ENCODE peak calls at places on chromosomes 6 and 20, in nine cellular contexts. R, W, P, X, E, C, Q, G and B are unnamed samples.

GRCh38 chr20:48338717-48339116 is 489.1 kb downstream of the PREX1 start:
- DNase-seq in R (no peak), W (no peak), P (no peak), X (no peak), E (peak; percentile 77), C (no peak), Q (no peak), G (no peak), B (no peak)

GRCh38 chr20:47785321-47785899 is at the start of gene SULF2:
- DNase-seq in R (peak; percentile 65), W (no peak), P (no peak), X (peak; percentile 51), E (peak; percentile 32), C (peak; percentile 76), Q (no peak), G (peak; percentile 83), B (peak; percentile 63)

GRCh38 chr6:154448448-154449096 is 61.9 kb downstream of the CNKSR3 start:
- DNase-seq in R (no peak), W (peak; percentile 87), P (no peak), X (no peak), E (peak; percentile 83), C (peak; percentile 30), Q (peak; percentile 52), G (no peak), B (no peak)

GRCh38 chr20:19973920-19974620 is 43.1 kb upstream of the NAA20 start:
- DNase-seq in R (peak; percentile 63), W (peak; percentile 93), P (peak; percentile 69), X (no peak), E (peak; percentile 85), C (peak; percentile 50), Q (no peak), G (no peak), B (no peak)

GRCh38 chr6:101516553-101516952 is 123.0 kb downstream of the GRIK2 start:
- DNase-seq in R (no peak), W (no peak), P (no peak), X (no peak), E (no peak), C (no peak), Q (no peak), G (no peak), B (no peak)

GRCh38 chr6:134830945-134831344 is 119.0 kb downstream of the ALDH8A1 start:
- DNase-seq in R (no peak), W (no peak), P (no peak), X (no peak), E (no peak), C (no peak), Q (no peak), G (no peak), B (no peak)

GRCh38 chr20:10861086-10861485 is 187.3 kb upstream of the JAG1 start:
- DNase-seq in R (no peak), W (no peak), P (no peak), X (no peak), E (peak; percentile 56), C (no peak), Q (no peak), G (no peak), B (no peak)

GRCh38 chr20:62066339-62066982 is 780 bp upstream of the TAF4 start:
- DNase-seq in R (peak; percentile 58), W (no peak), P (no peak), X (no peak), E (peak; percentile 28), C (peak; percentile 67), Q (no peak), G (peak; percentile 88), B (peak; percentile 76)

GRCh38 chr6:138517635-138518034 is 18.3 kb upstream of the NHSL1 start:
- DNase-seq in R (no peak), W (no peak), P (no peak), X (peak; percentile 60), E (peak; percentile 54), C (peak; percentile 63), Q (no peak), G (peak; percentile 45), B (peak; percentile 47)

GRCh38 chr6:44278316-44278715 is 8.1 kb downstream of the TMEM151B start:
- DNase-seq in R (no peak), W (no peak), P (no peak), X (no peak), E (no peak), C (no peak), Q (no peak), G (no peak), B (no peak)

GRCh38 chr6:2793491-2794151 is 28.4 kb downstream of the WRNIP1 start:
- DNase-seq in R (no peak), W (peak; percentile 65), P (no peak), X (no peak), E (no peak), C (peak; percentile 54), Q (no peak), G (no peak), B (peak; percentile 36)

GRCh38 chr6:121886223-121886830 is 450.9 kb downstream of the GJA1 start:
- DNase-seq in R (no peak), W (no peak), P (no peak), X (no peak), E (peak; percentile 50), C (no peak), Q (peak; percentile 68), G (no peak), B (no peak)

GRCh38 chr6:108862479-108863191 is 14.4 kb downstream of the ARMC2 start:
- DNase-seq in R (peak; percentile 37), W (no peak), P (no peak), X (no peak), E (no peak), C (peak; percentile 32), Q (no peak), G (no peak), B (no peak)

GRCh38 chr20:32463642-32464400 is 105.7 kb downstream of the ASXL1 start:
- DNase-seq in R (no peak), W (peak; percentile 90), P (no peak), X (no peak), E (no peak), C (peak; percentile 80), Q (no peak), G (peak; percentile 48), B (no peak)

GRCh38 chr6:29830409-29830808 is 2.8 kb downstream of the HLA-G start:
- DNase-seq in R (no peak), W (no peak), P (no peak), X (no peak), E (no peak), C (no peak), Q (no peak), G (no peak), B (no peak)

GRCh38 chr6:40710626-40711354 is 123.6 kb upstream of the LRFN2 start:
- DNase-seq in R (no peak), W (no peak), P (no peak), X (no peak), E (no peak), C (no peak), Q (no peak), G (no peak), B (no peak)

GRCh38 chr6:40714143-40714542 is 127.0 kb upstream of the LRFN2 start:
- DNase-seq in R (no peak), W (no peak), P (no peak), X (no peak), E (no peak), C (no peak), Q (no peak), G (no peak), B (no peak)

GRCh38 chr6:40715501-40716403 is 128.6 kb upstream of the LRFN2 start:
- DNase-seq in R (no peak), W (no peak), P (no peak), X (no peak), E (no peak), C (no peak), Q (no peak), G (peak; percentile 21), B (no peak)

GRCh38 chr6:40714576-40715500 is 127.7 kb upstream of the LRFN2 start:
- DNase-seq in R (no peak), W (no peak), P (no peak), X (no peak), E (no peak), C (peak; percentile 50), Q (no peak), G (no peak), B (no peak)

GRCh38 chr6:40713002-40713719 is 126.0 kb upstream of the LRFN2 start:
- DNase-seq in R (no peak), W (no peak), P (no peak), X (no peak), E (no peak), C (no peak), Q (no peak), G (peak; percentile 48), B (no peak)
- TF ChIP-seq CTCF in R (no peak), W (no peak), P (no peak), X (no peak), E (no peak), C (no peak), Q (peak; percentile 40), G (peak; percentile 26), B (no peak)

GRCh38 chr6:93829009-93829408 is 409.6 kb upstream of the EPHA7 start:
- DNase-seq in R (no peak), W (no peak), P (no peak), X (no peak), E (no peak), C (no peak), Q (no peak), G (no peak), B (no peak)

GRCh38 chr6:93828553-93828952 is 409.2 kb upstream of the EPHA7 start:
- DNase-seq in R (no peak), W (no peak), P (no peak), X (no peak), E (no peak), C (no peak), Q (no peak), G (no peak), B (no peak)

GRCh38 chr6:93823489-93823888 is 404.1 kb upstream of the EPHA7 start:
- DNase-seq in R (no peak), W (no peak), P (no peak), X (no peak), E (no peak), C (no peak), Q (no peak), G (no peak), B (no peak)

GRCh38 chr6:93827728-93828127 is 408.4 kb upstream of the EPHA7 start:
- DNase-seq in R (no peak), W (no peak), P (no peak), X (no peak), E (no peak), C (no peak), Q (no peak), G (no peak), B (no peak)

GRCh38 chr6:93825950-93826349 is 406.6 kb upstream of the EPHA7 start:
- DNase-seq in R (no peak), W (no peak), P (no peak), X (no peak), E (no peak), C (no peak), Q (no peak), G (no peak), B (no peak)
- TF ChIP-seq CTCF in R (no peak), W (no peak), P (no peak), X (no peak), E (no peak), C (no peak), Q (no peak), G (no peak), B (no peak)

GRCh38 chr6:88013554-88013953 is 34.1 kb upstream of the SPACA1 start:
- DNase-seq in R (no peak), W (no peak), P (no peak), X (no peak), E (no peak), C (no peak), Q (no peak), G (peak; percentile 6), B (no peak)
- TF ChIP-seq CTCF in R (no peak), W (no peak), P (no peak), X (no peak), E (no peak), C (no peak), Q (peak; percentile 10), G (peak; percentile 23), B (peak; percentile 26)

GRCh38 chr6:1773697-1774096 is 164.0 kb downstream of the FOXC1 start:
- DNase-seq in R (no peak), W (no peak), P (no peak), X (no peak), E (no peak), C (no peak), Q (no peak), G (no peak), B (no peak)
- TF ChIP-seq CTCF in R (no peak), W (no peak), P (no peak), X (no peak), E (no peak), C (no peak), Q (no peak), G (no peak), B (no peak)